ENCODE peak calls at places on chromosomes 12 and 14, in eight cellular contexts. X, L, Q, H, G, O, N and W are unnamed samples.

GRCh38 chr14:77088219-77088618 is 9.8 kb upstream of the CIPC start:
- DNase-seq in L (no peak), G (no peak), X (no peak), H (peak; percentile 71), O (no peak), N (no peak), Q (peak; percentile 100), W (no peak)

GRCh38 chr12:2484141-2484776 is 310.5 kb upstream of the FKBP4 start:
- DNase-seq in Q (no peak), N (no peak), H (no peak), O (no peak), L (no peak), X (no peak), G (no peak), W (no peak)

GRCh38 chr12:65675141-65675621 is 149.1 kb upstream of the HMGA2 start:
- DNase-seq in X (no peak), G (no peak), H (no peak), Q (no peak), N (no peak), O (no peak), L (no peak), W (no peak)

GRCh38 chr14:95287176-95287754 is 32.4 kb downstream of the CLMN start:
- DNase-seq in O (no peak), X (no peak), Q (no peak), N (no peak), L (no peak), G (no peak), H (no peak), W (no peak)

GRCh38 chr12:87782838-87783237 is 246.4 kb downstream of the C12orf50 start:
- DNase-seq in Q (no peak), N (no peak), X (no peak), G (no peak), L (no peak), O (no peak), H (no peak), W (no peak)

GRCh38 chr12:10027311-10028099 is 3.0 kb upstream of the CLEC9A start:
- DNase-seq in O (no peak), X (no peak), N (no peak), G (no peak), H (no peak), Q (no peak), L (no peak), W (peak; percentile 94)

GRCh38 chr14:83975435-83976222 is 1554.3 kb upstream of the FLRT2 start:
- DNase-seq in L (no peak), O (no peak), X (no peak), Q (peak; percentile 15), H (no peak), N (no peak), G (no peak), W (no peak)

GRCh38 chr14:55593698-55594097 is 13.7 kb downstream of the KTN1 start:
- DNase-seq in Q (no peak), N (no peak), L (no peak), X (peak; percentile 15), H (no peak), O (no peak), G (peak; percentile 27), W (no peak)

GRCh38 chr12:51622564-51622963 is 31.5 kb downstream of the SCN8A start:
- DNase-seq in G (no peak), X (no peak), Q (no peak), L (no peak), H (no peak), O (no peak), N (no peak), W (no peak)

GRCh38 chr14:93989939-93990338 is 7.2 kb upstream of the CCDC197 start:
- DNase-seq in O (no peak), H (no peak), L (no peak), Q (no peak), G (peak; percentile 82), N (no peak), X (no peak), W (no peak)

GRCh38 chr14:61252354-61253063 is 28.6 kb downstream of the TMEM30B start:
- DNase-seq in O (peak; percentile 67), N (peak; percentile 27), H (peak; percentile 72), G (peak; percentile 77), L (peak; percentile 83), Q (peak; percentile 91), X (peak; percentile 72), W (peak; percentile 80)

GRCh38 chr14:104235686-104236085 is 97.3 kb downstream of the KIF26A start:
- DNase-seq in L (no peak), N (no peak), H (no peak), X (no peak), G (no peak), O (no peak), Q (no peak), W (no peak)

GRCh38 chr14:102356280-102356679 is 6.4 kb downstream of the CINP start:
- DNase-seq in L (no peak), O (no peak), G (no peak), Q (no peak), X (no peak), H (no peak), N (no peak), W (no peak)

GRCh38 chr12:122835693-122836026 is 403 bp downstream of the HIP1R start:
- DNase-seq in H (no peak), N (no peak), X (peak; percentile 44), O (peak; percentile 83), Q (peak; percentile 62), L (peak; percentile 46), G (no peak), W (peak; percentile 17)

GRCh38 chr12:132986885-132987225 is 688 bp downstream of the ZNF26 start:
- DNase-seq in Q (peak; percentile 18), L (peak; percentile 20), G (peak; percentile 3), H (no peak), O (no peak), X (no peak), N (no peak), W (no peak)

GRCh38 chr12:43292699-43293098 is 259.3 kb downstream of the ADAMTS20 start:
- DNase-seq in Q (no peak), L (no peak), X (no peak), O (no peak), N (no peak), G (no peak), H (no peak), W (no peak)

GRCh38 chr12:71160585-71160984 is 2.8 kb upstream of the TSPAN8 start:
- DNase-seq in O (no peak), X (no peak), H (no peak), N (no peak), Q (no peak), L (no peak), G (no peak), W (no peak)

GRCh38 chr12:57235728-57236131 is 6.2 kb downstream of the SHMT2 start:
- DNase-seq in Q (no peak), X (no peak), O (no peak), G (no peak), L (no peak), H (no peak), N (no peak), W (no peak)

GRCh38 chr12:57236224-57236924 is 6.9 kb downstream of the SHMT2 start:
- DNase-seq in L (no peak), H (no peak), O (no peak), Q (peak; percentile 88), N (no peak), X (no peak), G (no peak), W (no peak)

GRCh38 chr12:57234233-57234570 is 4.7 kb downstream of the SHMT2 start:
- DNase-seq in O (no peak), X (no peak), L (no peak), G (no peak), H (no peak), Q (no peak), N (no peak), W (no peak)

GRCh38 chr12:57234571-57235011 is 5.1 kb downstream of the SHMT2 start:
- DNase-seq in O (peak; percentile 54), H (no peak), L (no peak), G (no peak), Q (no peak), N (no peak), X (no peak), W (no peak)

DNA sequence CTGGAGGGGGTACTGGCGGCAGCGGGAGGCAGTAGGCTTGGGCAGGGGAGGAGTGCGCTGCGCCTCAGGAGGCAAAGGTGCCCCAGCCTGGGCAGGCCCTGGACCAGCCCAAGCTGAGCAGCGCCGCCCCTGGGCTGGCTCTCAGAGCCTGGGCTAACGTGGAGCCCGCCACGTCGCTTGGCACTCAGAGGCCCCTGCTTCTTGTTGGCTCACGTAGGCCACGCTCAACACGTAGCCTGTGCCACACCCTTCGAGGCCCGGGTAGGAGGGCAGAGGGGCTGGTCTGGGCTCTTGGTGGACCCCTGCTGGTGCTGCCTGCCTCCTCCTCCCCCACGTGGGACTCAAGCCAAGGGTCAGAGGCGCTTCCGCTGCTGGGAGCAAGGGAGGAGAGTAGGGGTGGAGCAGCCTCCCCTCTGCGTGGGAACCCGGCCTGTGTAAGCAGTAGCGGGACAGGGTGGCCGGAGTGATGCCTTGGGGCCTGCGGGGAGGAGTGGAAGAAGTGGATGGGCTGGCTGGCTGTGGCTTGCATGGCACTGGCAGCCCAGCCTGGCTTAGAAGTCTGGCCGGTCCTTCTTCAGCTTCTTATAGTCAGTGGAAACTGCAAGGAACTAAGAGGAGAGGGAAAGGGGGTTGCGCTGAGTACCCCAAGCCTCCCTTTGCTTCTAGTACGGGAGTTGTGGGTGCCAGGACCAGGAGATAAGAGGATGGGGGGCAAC is 5.7 kb downstream of the SHMT2 start:
- DNase-seq in X (peak; percentile 81), N (no peak), H (no peak), L (no peak), O (peak; percentile 63), Q (peak; percentile 78), G (peak; percentile 63), W (no peak)
- TF ChIP-seq CTCF in X (peak; percentile 18), N (no peak), H (no peak), L (no peak), O (no peak), Q (no peak), G (peak; percentile 56), W (no peak)

GRCh38 chr14:100109594-100109955 is 44.4 kb downstream of the EVL start:
- DNase-seq in H (no peak), G (no peak), O (no peak), N (no peak), X (no peak), L (no peak), Q (no peak), W (no peak)
- TF ChIP-seq REST in H (no peak), G (no peak), O (no peak), N (no peak), X (no peak), L (no peak), Q (no peak), W (no peak)

GRCh38 chr12:26298785-26299621 is 103.6 kb downstream of the SSPN start:
- DNase-seq in H (no peak), O (peak; percentile 12), N (peak; percentile 91), G (no peak), L (peak; percentile 64), Q (peak; percentile 8), X (peak; percentile 41), W (peak; percentile 86)
- TF ChIP-seq CTCF in H (peak; percentile 43), O (peak; percentile 62), N (no peak), G (no peak), L (no peak), Q (peak; percentile 16), X (peak; percentile 32), W (no peak)

GRCh38 chr12:105107176-105107496 is 395 bp upstream of the WASHC4 start:
- DNase-seq in Q (peak; percentile 68), G (no peak), L (no peak), H (peak; percentile 26), N (no peak), X (no peak), O (peak; percentile 67), W (peak; percentile 35)
- TF ChIP-seq REST in Q (no peak), G (no peak), L (no peak), H (no peak), N (no peak), X (no peak), O (no peak), W (no peak)

GRCh38 chr12:127363392-127363791 is 903.6 kb upstream of the TMEM132C start:
- DNase-seq in Q (peak; percentile 59), N (no peak), X (peak; percentile 47), G (no peak), L (no peak), H (peak; percentile 22), O (no peak), W (no peak)
- TF ChIP-seq CTCF in Q (peak; percentile 52), N (peak; percentile 5), X (peak; percentile 70), G (no peak), L (no peak), H (peak; percentile 60), O (peak; percentile 15), W (peak; percentile 25)